ENCODE peak calls at places on chromosome 17, in eight cellular contexts. M, A, U, N, D, J, Z and C are unnamed samples.

GRCh38 chr17:80002690-80003490 is 32.8 kb downstream of the TBC1D16 start:
- DNase-seq in M (no peak), A (no peak), U (no peak), N (no peak), D (no peak), J (no peak), Z (no peak), C (no peak)

GRCh38 chr17:51029568-51030463 is 90.9 kb downstream of the SPAG9 start:
- DNase-seq in M (peak), A (no peak), U (no peak), N (no peak), D (no peak), J (no peak), Z (no peak), C (peak)

GRCh38 chr17:72413077-72414031 is 292.5 kb downstream of the SOX9 start:
- DNase-seq in M (no peak), A (no peak), U (no peak), N (no peak), D (no peak), J (no peak), Z (no peak), C (no peak)

GRCh38 chr17:21373034-21373433 is 3.1 kb upstream of the KCNJ12 start:
- DNase-seq in M (no peak), A (peak), U (no peak), N (no peak), D (no peak), J (no peak), Z (no peak), C (no peak)

GRCh38 chr17:47280072-47280811 is 26.6 kb downstream of the ITGB3 start:
- DNase-seq in M (peak), A (no peak), U (no peak), N (no peak), D (no peak), J (no peak), Z (no peak), C (no peak)

GRCh38 chr17:82795615-82796014 is 43.8 kb downstream of the TBCD start:
- DNase-seq in M (no peak), A (no peak), U (no peak), N (no peak), D (no peak), J (no peak), Z (no peak), C (no peak)

GRCh38 chr17:30346211-30346831 is 12.5 kb upstream of the TMIGD1 start:
- DNase-seq in M (no peak), A (no peak), U (no peak), N (no peak), D (no peak), J (no peak), Z (no peak), C (no peak)

GRCh38 chr17:38885044-38885727 is 15.3 kb downstream of the LASP1 start:
- DNase-seq in M (no peak), A (no peak), U (no peak), N (no peak), D (no peak), J (no peak), Z (no peak), C (no peak)